ENCODE peak calls at places on chromosomes 6 and 20, in eight cellular contexts. One of them, this sample, is unnamed.

GRCh38 chr20:23874747-23875146 is 4.8 kb downstream of the CST5 start:
- ATAC-seq in Panc1: no peak
- ATAC-seq in HepG2: no peak
- ATAC-seq in HCT116: no peak
- ATAC-seq in K562: no peak
- ATAC-seq in upper lobe of left lung: no peak
- ATAC-seq in GM23338: no peak
- ATAC-seq in GM12878: no peak
- ATAC-seq in this sample: no peak

GRCh38 chr6:11920566-11920965 is 91.5 kb upstream of the HIVEP1 start:
- ATAC-seq in GM23338: no peak
- ATAC-seq in Panc1: peak; percentile 46
- ATAC-seq in HCT116: no peak
- ATAC-seq in GM12878: no peak
- ATAC-seq in upper lobe of left lung: no peak
- ATAC-seq in K562: peak; percentile 53
- ATAC-seq in HepG2: no peak
- ATAC-seq in this sample: no peak

GRCh38 chr6:137297887-137298286 is 78.7 kb upstream of the IFNGR1 start:
- ATAC-seq in GM23338: peak; percentile 100
- ATAC-seq in upper lobe of left lung: no peak
- ATAC-seq in Panc1: no peak
- ATAC-seq in HepG2: no peak
- ATAC-seq in GM12878: no peak
- ATAC-seq in HCT116: no peak
- ATAC-seq in K562: no peak
- ATAC-seq in this sample: no peak

GRCh38 chr20:40563296-40563950 is 125.6 kb downstream of the MAFB start:
- ATAC-seq in Panc1: no peak
- ATAC-seq in GM12878: no peak
- ATAC-seq in K562: peak; percentile 88
- ATAC-seq in GM23338: no peak
- ATAC-seq in HCT116: peak; percentile 65
- ATAC-seq in HepG2: no peak
- ATAC-seq in upper lobe of left lung: peak; percentile 64
- ATAC-seq in this sample: no peak

GRCh38 chr6:92132446-92132845 is 1286.9 kb downstream of the EPHA7 start:
- ATAC-seq in GM12878: peak; percentile 52
- ATAC-seq in K562: no peak
- ATAC-seq in HepG2: no peak
- ATAC-seq in HCT116: no peak
- ATAC-seq in GM23338: no peak
- ATAC-seq in upper lobe of left lung: no peak
- ATAC-seq in Panc1: no peak
- ATAC-seq in this sample: no peak

GRCh38 chr6:4776493-4776966 is 326 bp downstream of the CDYL start:
- ATAC-seq in K562: peak; percentile 75
- ATAC-seq in upper lobe of left lung: no peak
- ATAC-seq in HCT116: peak; percentile 36
- ATAC-seq in GM12878: peak; percentile 1
- ATAC-seq in HepG2: peak; percentile 70
- ATAC-seq in GM23338: no peak
- ATAC-seq in Panc1: peak; percentile 38
- ATAC-seq in this sample: peak; percentile 50

GRCh38 chr6:94559829-94560537 is 1017.4 kb upstream of the MANEA start:
- ATAC-seq in upper lobe of left lung: peak; percentile 53
- ATAC-seq in GM12878: no peak
- ATAC-seq in HCT116: no peak
- ATAC-seq in K562: no peak
- ATAC-seq in GM23338: peak; percentile 72
- ATAC-seq in HepG2: no peak
- ATAC-seq in Panc1: no peak
- ATAC-seq in this sample: no peak

GRCh38 chr20:19129976-19130612 is 82.3 kb upstream of the SLC24A3 start:
- ATAC-seq in GM23338: no peak
- ATAC-seq in Panc1: no peak
- ATAC-seq in K562: no peak
- ATAC-seq in upper lobe of left lung: peak; percentile 73
- ATAC-seq in HepG2: no peak
- ATAC-seq in HCT116: no peak
- ATAC-seq in GM12878: no peak
- ATAC-seq in this sample: no peak

GRCh38 chr20:37160683-37161082 is 18.4 kb upstream of the RPN2 start:
- ATAC-seq in HepG2: peak; percentile 41
- ATAC-seq in GM23338: no peak
- ATAC-seq in upper lobe of left lung: no peak
- ATAC-seq in K562: peak; percentile 91
- ATAC-seq in HCT116: no peak
- ATAC-seq in Panc1: no peak
- ATAC-seq in GM12878: no peak
- ATAC-seq in this sample: no peak

GRCh38 chr6:42555477-42556457 is 8.1 kb upstream of the UBR2 start:
- ATAC-seq in GM23338: peak; percentile 47
- ATAC-seq in GM12878: peak; percentile 84
- ATAC-seq in HCT116: peak; percentile 60
- ATAC-seq in Panc1: no peak
- ATAC-seq in K562: peak; percentile 96
- ATAC-seq in upper lobe of left lung: no peak
- ATAC-seq in HepG2: peak; percentile 42
- ATAC-seq in this sample: no peak

GRCh38 chr20:31363295-31363694 is 5.1 kb upstream of the DEFB118 start:
- ATAC-seq in HepG2: no peak
- ATAC-seq in Panc1: no peak
- ATAC-seq in GM23338: no peak
- ATAC-seq in upper lobe of left lung: no peak
- ATAC-seq in HCT116: no peak
- ATAC-seq in K562: no peak
- ATAC-seq in GM12878: no peak
- ATAC-seq in this sample: no peak

GRCh38 chr6:36492621-36493020 is 49.8 kb downstream of the KCTD20 start:
- ATAC-seq in HCT116: no peak
- ATAC-seq in upper lobe of left lung: no peak
- ATAC-seq in Panc1: no peak
- ATAC-seq in HepG2: no peak
- ATAC-seq in K562: no peak
- ATAC-seq in GM23338: no peak
- ATAC-seq in GM12878: no peak
- ATAC-seq in this sample: no peak

DNA sequence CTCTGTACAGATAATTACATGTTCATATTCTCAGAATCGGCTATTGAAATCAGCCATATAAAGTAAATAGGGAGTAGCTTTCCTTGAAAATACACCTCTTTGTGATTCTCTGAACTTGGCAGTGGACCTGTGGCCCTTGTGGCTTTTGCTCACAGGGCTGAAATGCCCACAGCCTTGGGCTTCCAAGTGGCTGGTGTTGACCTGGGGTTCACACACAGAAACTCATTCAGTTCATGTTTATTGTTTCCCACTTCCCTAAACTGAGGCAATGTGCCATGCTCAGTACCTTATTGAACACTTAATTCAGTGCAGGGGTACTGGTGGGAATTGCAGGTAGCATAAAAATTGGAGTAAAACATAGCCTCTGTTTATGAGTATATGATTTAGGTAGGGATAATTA is 19.1 kb upstream of the TULP4 start:
- ATAC-seq in K562: no peak
- ATAC-seq in HepG2: no peak
- ATAC-seq in HCT116: no peak
- ATAC-seq in upper lobe of left lung: no peak
- ATAC-seq in GM23338: no peak
- ATAC-seq in Panc1: no peak
- ATAC-seq in GM12878: peak; percentile 71
- ATAC-seq in this sample: no peak
- H3K4me1 ChIP-seq in K562: no peaks in the 10 kb centered on the region
- H3K4me1 ChIP-seq in HepG2: peaks cover 61% of the 10 kb centered on the region
- H3K4me1 ChIP-seq in HCT116: no peaks in the 10 kb centered on the region
- H3K4me1 ChIP-seq in upper lobe of left lung: no peaks in the 10 kb centered on the region
- H3K4me1 ChIP-seq in GM23338: no peaks in the 10 kb centered on the region
- H3K4me1 ChIP-seq in Panc1: no peaks in the 10 kb centered on the region
- H3K4me1 ChIP-seq in GM12878: peaks cover 30% of the 10 kb centered on the region
- H3K4me1 ChIP-seq in this sample: no peaks in the 10 kb centered on the region

DNA sequence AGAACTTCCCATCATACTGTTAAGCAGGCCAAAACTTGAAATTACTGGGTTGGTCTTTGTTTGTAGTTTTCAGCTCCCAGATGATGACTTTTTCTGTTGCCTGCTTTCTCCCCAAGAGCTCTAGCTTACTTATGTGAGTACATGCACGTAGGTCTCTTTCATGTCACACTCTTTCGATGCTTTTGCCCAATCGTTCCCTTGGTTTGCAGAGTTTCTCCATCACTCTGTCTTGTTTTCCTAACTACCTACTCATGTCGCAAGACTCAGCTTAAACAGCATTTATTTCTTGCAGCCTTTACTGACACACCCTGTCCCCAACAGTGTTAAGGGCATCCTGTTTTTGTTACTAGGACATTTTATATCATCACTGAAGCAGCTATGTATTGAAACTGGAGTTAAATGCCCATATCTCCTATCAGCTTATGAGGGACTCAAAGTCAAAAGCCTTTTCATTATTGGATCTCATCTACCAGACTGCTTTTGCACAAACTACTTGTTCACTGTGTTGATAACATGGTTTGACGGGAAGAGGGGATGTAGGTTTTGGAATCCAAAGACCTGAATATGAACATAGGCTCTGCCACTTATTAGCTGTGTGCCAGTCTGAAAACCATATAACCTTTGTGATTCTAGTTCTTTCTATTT is 2.9 kb downstream of the ARG1 start:
- ATAC-seq in K562: no peak
- ATAC-seq in HepG2: peak; percentile 89
- ATAC-seq in upper lobe of left lung: no peak
- ATAC-seq in GM12878: no peak
- ATAC-seq in GM23338: no peak
- ATAC-seq in Panc1: no peak
- ATAC-seq in HCT116: no peak
- ATAC-seq in this sample: no peak
- TF ChIP-seq POLR2AphosphoS5 in K562: no peak
- TF ChIP-seq POLR2AphosphoS5 in HepG2: peak; percentile 64
- TF ChIP-seq POLR2AphosphoS5 in upper lobe of left lung: no peak
- TF ChIP-seq POLR2AphosphoS5 in GM12878: no peak
- TF ChIP-seq POLR2AphosphoS5 in GM23338: no peak
- TF ChIP-seq POLR2AphosphoS5 in Panc1: no peak
- TF ChIP-seq POLR2AphosphoS5 in HCT116: no peak
- TF ChIP-seq POLR2AphosphoS5 in this sample: no peak

DNA sequence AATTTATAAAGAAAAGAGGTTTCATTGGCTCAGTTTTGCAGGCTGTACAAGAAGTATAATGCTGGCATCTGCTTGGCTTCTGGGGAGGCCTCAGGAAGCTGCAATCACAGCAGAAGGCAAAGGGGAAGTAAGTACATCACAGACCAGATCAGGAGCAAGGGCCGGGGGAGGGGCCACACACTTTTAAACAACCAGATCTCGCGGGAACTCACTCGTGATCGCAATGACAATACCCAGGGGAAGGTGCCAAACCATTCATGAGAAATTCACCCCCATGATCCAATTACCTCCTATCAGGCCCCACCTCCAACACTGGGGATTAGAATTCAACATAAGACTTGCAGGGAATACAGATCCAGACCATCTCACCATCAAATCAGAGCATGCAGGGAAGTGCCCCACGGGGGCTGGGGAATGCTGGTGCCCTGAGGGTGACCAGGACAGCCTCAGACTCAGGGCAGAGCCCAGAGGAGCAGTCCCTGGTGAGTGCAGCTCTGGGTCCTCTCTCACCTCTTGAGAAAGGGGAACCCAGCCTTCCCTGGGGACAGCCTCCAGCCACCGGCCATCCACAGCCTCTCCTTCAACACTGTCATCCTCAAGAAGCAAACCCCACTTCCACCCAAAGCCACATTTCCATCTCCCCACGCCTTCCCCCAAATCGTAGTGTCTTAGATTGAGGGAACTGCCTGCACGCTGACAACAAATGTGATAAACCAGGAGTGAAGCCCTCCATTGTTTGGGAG is 80.7 kb downstream of the ANKRD60 start:
- ATAC-seq in Panc1: no peak
- ATAC-seq in GM12878: no peak
- ATAC-seq in GM23338: no peak
- ATAC-seq in HCT116: no peak
- ATAC-seq in K562: no peak
- ATAC-seq in upper lobe of left lung: no peak
- ATAC-seq in HepG2: no peak
- ATAC-seq in this sample: no peak
- H3K4me1 ChIP-seq in Panc1: no peaks in the 10 kb centered on the region
- H3K4me1 ChIP-seq in GM12878: no peaks in the 10 kb centered on the region
- H3K4me1 ChIP-seq in GM23338: no peaks in the 10 kb centered on the region
- H3K4me1 ChIP-seq in HCT116: no peaks in the 10 kb centered on the region
- H3K4me1 ChIP-seq in K562: no peaks in the 10 kb centered on the region
- H3K4me1 ChIP-seq in upper lobe of left lung: no peaks in the 10 kb centered on the region
- H3K4me1 ChIP-seq in HepG2: no peaks in the 10 kb centered on the region
- H3K4me1 ChIP-seq in this sample: no peaks in the 10 kb centered on the region

DNA sequence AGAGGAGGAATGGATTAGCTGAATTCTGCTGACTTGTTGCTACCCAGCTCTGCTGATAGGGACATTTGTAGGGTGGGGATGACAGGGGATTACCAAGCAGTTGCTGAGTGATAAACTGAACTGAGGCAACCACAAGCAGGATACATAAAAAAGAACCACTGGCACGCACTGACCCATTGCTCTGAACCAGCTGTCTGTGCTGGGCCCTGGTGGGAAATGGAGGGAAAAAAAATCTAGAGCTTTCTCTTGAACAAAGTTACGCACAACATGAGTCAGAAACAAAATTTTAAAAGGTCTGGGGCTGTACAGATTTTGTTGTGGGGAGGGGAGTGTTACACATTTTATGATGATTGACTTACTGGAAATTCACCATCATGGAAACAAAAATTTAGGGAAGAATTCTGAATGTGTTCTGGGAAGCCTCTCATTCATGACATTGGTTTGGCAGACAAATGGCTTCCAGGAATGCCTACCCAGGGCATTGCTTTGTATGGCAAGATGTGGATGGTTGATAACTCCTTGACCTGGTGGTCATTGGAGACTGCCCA is 37.7 kb downstream of the FOXO3 start:
- ATAC-seq in HepG2: no peak
- ATAC-seq in GM23338: no peak
- ATAC-seq in Panc1: no peak
- ATAC-seq in upper lobe of left lung: peak; percentile 49
- ATAC-seq in GM12878: peak; percentile 89
- ATAC-seq in HCT116: no peak
- ATAC-seq in K562: peak; percentile 98
- ATAC-seq in this sample: peak; percentile 60
- TF ChIP-seq POLR2AphosphoS5 in HepG2: no peak
- TF ChIP-seq POLR2AphosphoS5 in GM23338: no peak
- TF ChIP-seq POLR2AphosphoS5 in Panc1: no peak
- TF ChIP-seq POLR2AphosphoS5 in upper lobe of left lung: peak; percentile 38
- TF ChIP-seq POLR2AphosphoS5 in GM12878: no peak
- TF ChIP-seq POLR2AphosphoS5 in HCT116: no peak
- TF ChIP-seq POLR2AphosphoS5 in K562: peak; percentile 68
- TF ChIP-seq POLR2AphosphoS5 in this sample: peak; percentile 49

This sample was measured in gastroesophageal sphincter.